ENCODE peak calls at places on chromosomes 16 and 17, in eight cellular contexts. B, T, Z, M, I, Y, G and X are unnamed samples.

GRCh38 chr17:39836117-39836516 is 28.0 kb downstream of the IKZF3 start:
- DNase-seq in B (no peak), T (no peak), Z (no peak), M (no peak), I (no peak), Y (no peak), G (no peak), X (no peak)

GRCh38 chr16:6545329-6545728 is 787.3 kb upstream of the RBFOX1 start:
- DNase-seq in B (no peak), T (no peak), Z (no peak), M (no peak), I (no peak), Y (no peak), G (no peak), X (no peak)

GRCh38 chr17:42361781-42362186 is 26.5 kb downstream of the STAT3 start:
- DNase-seq in B (peak; percentile 52), T (no peak), Z (no peak), M (no peak), I (peak; percentile 77), Y (no peak), G (no peak), X (no peak)

GRCh38 chr17:80943346-80944145 is 48.1 kb upstream of the CHMP6 start:
- DNase-seq in B (no peak), T (no peak), Z (no peak), M (no peak), I (no peak), Y (no peak), G (no peak), X (no peak)

GRCh38 chr17:79413591-79413990 is 197.3 kb downstream of the RBFOX3 start:
- DNase-seq in B (no peak), T (no peak), Z (no peak), M (no peak), I (no peak), Y (no peak), G (no peak), X (no peak)

GRCh38 chr16:7338826-7339225 is 6.2 kb downstream of the RBFOX1 start:
- DNase-seq in B (no peak), T (no peak), Z (no peak), M (no peak), I (no peak), Y (no peak), G (no peak), X (no peak)

GRCh38 chr16:67040906-67041305 is 12.0 kb downstream of the CBFB start:
- DNase-seq in B (no peak), T (no peak), Z (no peak), M (peak; percentile 50), I (no peak), Y (no peak), G (no peak), X (no peak)

GRCh38 chr17:63249256-63250006 is 196.7 kb downstream of the CYB561 start:
- DNase-seq in B (no peak), T (no peak), Z (no peak), M (peak; percentile 55), I (no peak), Y (no peak), G (no peak), X (no peak)

GRCh38 chr17:4072487-4073157 is 70.2 kb downstream of the ZZEF1 start:
- DNase-seq in B (no peak), T (no peak), Z (no peak), M (peak; percentile 69), I (no peak), Y (no peak), G (no peak), X (no peak)

GRCh38 chr17:28725660-28726395 is at the start of gene TLCD1:
- DNase-seq in B (peak; percentile 76), T (peak; percentile 80), Z (no peak), M (peak; percentile 77), I (peak; percentile 88), Y (peak; percentile 76), G (peak; percentile 75), X (peak; percentile 73)

GRCh38 chr17:57662644-57663308 is 82.3 kb downstream of the CCDC182 start:
- DNase-seq in B (peak; percentile 27), T (peak; percentile 99), Z (peak; percentile 88), M (peak; percentile 99), I (peak; percentile 81), Y (peak; percentile 89), G (peak; percentile 59), X (peak; percentile 42)

GRCh38 chr16:4639899-4640509 is 15.4 kb downstream of the MGRN1 start:
- DNase-seq in B (no peak), T (no peak), Z (no peak), M (no peak), I (no peak), Y (no peak), G (no peak), X (no peak)

GRCh38 chr16:4520913-4521312 is 17.7 kb downstream of the CDIP1 start:
- DNase-seq in B (no peak), T (no peak), Z (no peak), M (no peak), I (no peak), Y (no peak), G (no peak), X (no peak)

GRCh38 chr16:25568991-25569390 is 122.8 kb upstream of the HS3ST4 start:
- DNase-seq in B (no peak), T (peak; percentile 97), Z (no peak), M (no peak), I (no peak), Y (no peak), G (no peak), X (no peak)

GRCh38 chr16:4320030-4320429 is 4.2 kb downstream of the GLIS2 start:
- DNase-seq in B (no peak), T (no peak), Z (no peak), M (peak; percentile 46), I (no peak), Y (no peak), G (no peak), X (no peak)

GRCh38 chr16:69554495-69554894 is 11.3 kb upstream of the NFAT5 start:
- DNase-seq in B (no peak), T (no peak), Z (no peak), M (no peak), I (no peak), Y (no peak), G (no peak), X (no peak)

GRCh38 chr17:48692049-48692448 is 30.3 kb downstream of the PRAC1 start:
- DNase-seq in B (no peak), T (no peak), Z (no peak), M (no peak), I (no peak), Y (no peak), G (no peak), X (no peak)

GRCh38 chr16:22239131-22239805 is 33.2 kb downstream of the EEF2K start:
- DNase-seq in B (no peak), T (no peak), Z (no peak), M (no peak), I (no peak), Y (peak; percentile 33), G (no peak), X (no peak)

GRCh38 chr17:44108440-44109311 is 14.8 kb downstream of the HDAC5 start:
- DNase-seq in B (no peak), T (no peak), Z (peak; percentile 76), M (peak; percentile 95), I (no peak), Y (peak; percentile 55), G (no peak), X (no peak)

GRCh38 chr16:22329199-22329695 is 32.0 kb downstream of the POLR3E start:
- DNase-seq in B (no peak), T (no peak), Z (no peak), M (no peak), I (no peak), Y (no peak), G (no peak), X (no peak)

GRCh38 chr17:31488982-31489294 is 97.5 kb downstream of the RAB11FIP4 start:
- DNase-seq in B (no peak), T (peak; percentile 30), Z (no peak), M (no peak), I (peak; percentile 65), Y (no peak), G (no peak), X (no peak)

GRCh38 chr17:57906910-57907309 is 48.3 kb downstream of the CUEDC1 start:
- DNase-seq in B (no peak), T (no peak), Z (no peak), M (no peak), I (no peak), Y (no peak), G (no peak), X (no peak)

GRCh38 chr17:29640413-29640812 is 17.7 kb upstream of the CORO6 start:
- DNase-seq in B (no peak), T (peak; percentile 71), Z (no peak), M (peak; percentile 81), I (no peak), Y (no peak), G (no peak), X (no peak)

GRCh38 chr17:21522755-21523154 is 146.6 kb downstream of the KCNJ12 start:
- DNase-seq in B (no peak), T (no peak), Z (no peak), M (no peak), I (no peak), Y (no peak), G (no peak), X (no peak)

GRCh38 chr17:17605083-17605746 is 13.7 kb upstream of the PEMT start:
- DNase-seq in B (no peak), T (no peak), Z (no peak), M (no peak), I (no peak), Y (no peak), G (no peak), X (no peak)

GRCh38 chr17:7218774-7219173 is 862 bp downstream of the DLG4 start:
- DNase-seq in B (no peak), T (no peak), Z (no peak), M (no peak), I (no peak), Y (no peak), G (no peak), X (no peak)

GRCh38 chr16:77723108-77723514 is 797 bp downstream of the NUDT7 start:
- DNase-seq in B (peak; percentile 35), T (no peak), Z (no peak), M (peak; percentile 42), I (no peak), Y (peak; percentile 28), G (no peak), X (no peak)

GRCh38 chr17:61325382-61326073 is 74.1 kb upstream of the TBX2 start:
- DNase-seq in B (no peak), T (no peak), Z (no peak), M (peak; percentile 96), I (no peak), Y (no peak), G (no peak), X (no peak)

GRCh38 chr16:89210904-89211515 is 6.5 kb upstream of the ZNF778 start:
- DNase-seq in B (no peak), T (no peak), Z (no peak), M (no peak), I (no peak), Y (no peak), G (no peak), X (no peak)

GRCh38 chr17:77716289-77716929 is 242.1 kb upstream of the TNRC6C start:
- DNase-seq in B (no peak), T (no peak), Z (no peak), M (no peak), I (no peak), Y (no peak), G (no peak), X (no peak)

GRCh38 chr16:68539704-68540370 is 746 bp downstream of the ZFP90 start:
- DNase-seq in B (peak; percentile 54), T (peak; percentile 36), Z (no peak), M (peak; percentile 43), I (no peak), Y (peak; percentile 22), G (no peak), X (no peak)

GRCh38 chr17:81027038-81027437 is 7.9 kb upstream of the BAIAP2 start:
- DNase-seq in B (no peak), T (no peak), Z (no peak), M (no peak), I (no peak), Y (no peak), G (no peak), X (no peak)

GRCh38 chr16:4752351-4753100 is 14.4 kb downstream of the ZNF500 start:
- DNase-seq in B (no peak), T (no peak), Z (no peak), M (no peak), I (no peak), Y (no peak), G (no peak), X (no peak)

GRCh38 chr16:739560-740458 is 988 bp downstream of the CIAO3 start:
- DNase-seq in B (no peak), T (no peak), Z (no peak), M (no peak), I (no peak), Y (no peak), G (no peak), X (no peak)